ENCODE peak calls at places on chromosomes 3 and 15, in five cellular contexts. One of them, this sample, is unnamed.

GRCh38 chr3:13401149-13401548 is 19.0 kb downstream of the NUP210 start:
- DNase-seq in kidney epithelial cell: no peak
- DNase-seq in lung: no peak
- DNase-seq in neural progenitor cell: no peak
- DNase-seq in PC-9: no peak
- DNase-seq in this sample: no peak

GRCh38 chr3:182980204-182981037 is at the start of gene DCUN1D1:
- DNase-seq in neural progenitor cell: peak; percentile 95
- DNase-seq in kidney epithelial cell: peak; percentile 31
- DNase-seq in PC-9: peak; percentile 97
- DNase-seq in lung: peak; percentile 91
- DNase-seq in this sample: peak; percentile 7

GRCh38 chr3:32797776-32798175 is 20.0 kb upstream of the TRIM71 start:
- DNase-seq in kidney epithelial cell: no peak
- DNase-seq in lung: no peak
- DNase-seq in PC-9: no peak
- DNase-seq in neural progenitor cell: no peak
- DNase-seq in this sample: no peak

GRCh38 chr3:66399529-66400232 is 101.1 kb downstream of the LRIG1 start:
- DNase-seq in neural progenitor cell: no peak
- DNase-seq in lung: no peak
- DNase-seq in kidney epithelial cell: no peak
- DNase-seq in PC-9: no peak
- DNase-seq in this sample: no peak

GRCh38 chr15:66617137-66618090 is 51.6 kb upstream of the LCTL start:
- DNase-seq in PC-9: peak; percentile 38
- DNase-seq in neural progenitor cell: no peak
- DNase-seq in lung: peak; percentile 68
- DNase-seq in kidney epithelial cell: peak; percentile 19
- DNase-seq in this sample: no peak

GRCh38 chr3:55964491-55964980 is 477.4 kb upstream of the WNT5A start:
- DNase-seq in PC-9: no peak
- DNase-seq in neural progenitor cell: no peak
- DNase-seq in lung: no peak
- DNase-seq in kidney epithelial cell: no peak
- DNase-seq in this sample: no peak

GRCh38 chr3:156535162-156535627 is 19.7 kb downstream of the SSR3 start:
- DNase-seq in PC-9: peak; percentile 70
- DNase-seq in lung: peak; percentile 62
- DNase-seq in kidney epithelial cell: peak; percentile 99
- DNase-seq in neural progenitor cell: no peak
- DNase-seq in this sample: peak; percentile 84

GRCh38 chr3:194985031-194985578 is 285.9 kb downstream of the XXYLT1 start:
- DNase-seq in PC-9: no peak
- DNase-seq in kidney epithelial cell: no peak
- DNase-seq in lung: peak; percentile 74
- DNase-seq in neural progenitor cell: peak; percentile 85
- DNase-seq in this sample: no peak

GRCh38 chr3:177676148-177676547 is 478.9 kb upstream of the TBL1XR1 start:
- DNase-seq in PC-9: no peak
- DNase-seq in kidney epithelial cell: no peak
- DNase-seq in lung: no peak
- DNase-seq in neural progenitor cell: no peak
- DNase-seq in this sample: no peak

GRCh38 chr3:141660598-141660947 is 77.5 kb upstream of the RNF7 start:
- DNase-seq in lung: no peak
- DNase-seq in kidney epithelial cell: no peak
- DNase-seq in PC-9: no peak
- DNase-seq in neural progenitor cell: no peak
- DNase-seq in this sample: no peak
- H3K4me3 ChIP-seq in lung: no peak overlapping the region
- H3K4me3 ChIP-seq in kidney epithelial cell: peak overlapping the region; percentile 42
- H3K4me3 ChIP-seq in PC-9: peak overlapping the region; percentile 58
- H3K4me3 ChIP-seq in neural progenitor cell: peak overlapping the region; percentile 70
- H3K4me3 ChIP-seq in this sample: peak overlapping the region; percentile 50

DNA sequence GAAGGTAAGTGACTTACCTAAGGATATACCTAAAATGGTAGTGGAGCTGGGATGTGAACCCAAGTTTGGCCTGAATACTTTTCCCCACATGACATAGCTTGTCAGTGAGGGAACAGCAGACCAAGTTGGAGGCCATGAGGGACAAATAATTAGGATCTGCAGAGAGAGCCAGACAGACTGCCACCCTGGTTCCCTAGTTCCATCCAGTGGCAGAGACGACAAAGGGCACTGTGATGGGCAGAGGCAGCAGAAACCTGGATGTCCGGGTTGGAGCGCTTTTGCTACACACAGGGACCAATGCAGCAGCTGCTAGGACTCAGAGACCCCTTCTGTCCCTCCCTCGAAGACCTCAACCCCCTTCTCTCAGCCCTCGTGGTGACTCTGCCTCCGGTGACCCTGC is 1.2 kb downstream of the CPLX3 start:
- DNase-seq in kidney epithelial cell: no peak
- DNase-seq in lung: no peak
- DNase-seq in neural progenitor cell: no peak
- DNase-seq in PC-9: no peak
- DNase-seq in this sample: no peak
- TF ChIP-seq CTCF in kidney epithelial cell: no peak
- TF ChIP-seq CTCF in lung: no peak
- TF ChIP-seq CTCF in neural progenitor cell: no peak
- TF ChIP-seq CTCF in PC-9: no peak
- TF ChIP-seq CTCF in this sample: no peak

GRCh38 chr3:117995795-117996194 is 1038.9 kb downstream of the IGSF11 start:
- DNase-seq in PC-9: no peak
- DNase-seq in kidney epithelial cell: no peak
- DNase-seq in neural progenitor cell: no peak
- DNase-seq in lung: no peak
- DNase-seq in this sample: no peak
- H3K4me3 ChIP-seq in PC-9: no peak overlapping the region
- H3K4me3 ChIP-seq in kidney epithelial cell: no peak overlapping the region
- H3K4me3 ChIP-seq in neural progenitor cell: peak overlapping the region; percentile 71
- H3K4me3 ChIP-seq in lung: no peak overlapping the region
- H3K4me3 ChIP-seq in this sample: no peak overlapping the region

GRCh38 chr3:143209715-143210059 is 90.1 kb downstream of the CHST2 start:
- DNase-seq in neural progenitor cell: no peak
- DNase-seq in lung: no peak
- DNase-seq in kidney epithelial cell: no peak
- DNase-seq in PC-9: no peak
- DNase-seq in this sample: no peak
- TF ChIP-seq CTCF in neural progenitor cell: no peak
- TF ChIP-seq CTCF in lung: no peak
- TF ChIP-seq CTCF in kidney epithelial cell: no peak
- TF ChIP-seq CTCF in PC-9: no peak
- TF ChIP-seq CTCF in this sample: no peak

GRCh38 chr3:129440648-129441190 is 695 bp downstream of the IFT122 start:
- DNase-seq in PC-9: no peak
- DNase-seq in lung: no peak
- DNase-seq in kidney epithelial cell: no peak
- DNase-seq in neural progenitor cell: no peak
- DNase-seq in this sample: no peak

GRCh38 chr3:129442486-129442885 is 2.5 kb downstream of the IFT122 start:
- DNase-seq in neural progenitor cell: no peak
- DNase-seq in PC-9: no peak
- DNase-seq in kidney epithelial cell: no peak
- DNase-seq in lung: no peak
- DNase-seq in this sample: no peak

GRCh38 chr3:129441215-129441614 is 1.2 kb downstream of the IFT122 start:
- DNase-seq in lung: no peak
- DNase-seq in kidney epithelial cell: no peak
- DNase-seq in PC-9: no peak
- DNase-seq in neural progenitor cell: no peak
- DNase-seq in this sample: no peak

GRCh38 chr3:129442947-129443346 is 2.9 kb downstream of the IFT122 start:
- DNase-seq in lung: no peak
- DNase-seq in kidney epithelial cell: no peak
- DNase-seq in neural progenitor cell: no peak
- DNase-seq in PC-9: no peak
- DNase-seq in this sample: no peak

DNA sequence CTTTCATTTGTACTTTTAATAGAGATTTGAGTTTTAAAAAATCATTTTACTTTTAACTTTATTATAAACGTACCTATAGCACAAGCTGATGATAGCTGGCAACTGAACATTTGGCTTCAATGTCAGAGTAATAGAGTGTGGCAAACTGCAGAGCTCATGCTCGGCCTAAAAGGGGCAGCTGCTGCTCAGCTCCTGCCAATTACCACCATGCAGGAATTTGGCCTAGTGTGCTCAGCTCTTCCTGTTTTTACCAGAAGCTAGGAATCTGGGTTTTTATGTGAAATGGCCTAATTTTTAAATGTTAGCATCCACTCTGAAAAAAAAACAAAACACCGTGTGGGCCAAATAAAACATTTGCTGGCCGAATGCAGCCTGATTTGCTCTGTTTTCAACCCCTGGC is 1.8 kb downstream of the IFT122 start:
- DNase-seq in PC-9: no peak
- DNase-seq in kidney epithelial cell: no peak
- DNase-seq in neural progenitor cell: no peak
- DNase-seq in lung: no peak
- DNase-seq in this sample: no peak
- H3K4me3 ChIP-seq in PC-9: no peak overlapping the region
- H3K4me3 ChIP-seq in kidney epithelial cell: no peak overlapping the region
- H3K4me3 ChIP-seq in neural progenitor cell: no peak overlapping the region
- H3K4me3 ChIP-seq in lung: no peak overlapping the region
- H3K4me3 ChIP-seq in this sample: peak overlapping the region; percentile 90

DNA sequence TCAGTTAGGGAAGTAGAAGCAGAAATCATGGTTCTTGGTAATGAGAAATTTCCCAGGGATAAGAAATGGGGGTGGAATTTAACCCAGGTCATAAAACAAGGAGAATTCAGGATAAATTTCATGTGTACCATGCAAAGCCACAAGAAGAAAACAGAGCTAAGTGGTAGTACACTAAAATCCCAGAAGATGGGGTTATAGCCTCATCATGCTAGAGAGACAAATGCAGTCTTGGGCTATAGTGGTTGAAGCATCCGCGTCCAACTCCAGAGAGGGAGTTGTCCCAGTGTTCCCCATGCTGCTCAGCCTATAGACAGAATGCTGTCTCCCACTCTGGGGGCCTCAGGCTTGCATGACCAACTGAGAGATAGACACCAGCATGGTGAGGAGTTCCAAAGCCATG is 36.2 kb upstream of the CLRN1 start:
- DNase-seq in neural progenitor cell: peak; percentile 53
- DNase-seq in kidney epithelial cell: no peak
- DNase-seq in lung: no peak
- DNase-seq in PC-9: no peak
- DNase-seq in this sample: peak; percentile 24
- TF ChIP-seq CTCF in neural progenitor cell: peak; percentile 48
- TF ChIP-seq CTCF in kidney epithelial cell: peak; percentile 24
- TF ChIP-seq CTCF in lung: no peak
- TF ChIP-seq CTCF in PC-9: peak; percentile 32
- TF ChIP-seq CTCF in this sample: peak; percentile 21

GRCh38 chr15:63075072-63075995 is 32.8 kb downstream of the TPM1 start:
- DNase-seq in lung: no peak
- DNase-seq in neural progenitor cell: no peak
- DNase-seq in PC-9: no peak
- DNase-seq in kidney epithelial cell: no peak
- DNase-seq in this sample: no peak
- H3K4me3 ChIP-seq in lung: no peak overlapping the region
- H3K4me3 ChIP-seq in neural progenitor cell: no peak overlapping the region
- H3K4me3 ChIP-seq in PC-9: no peak overlapping the region
- H3K4me3 ChIP-seq in kidney epithelial cell: no peak overlapping the region
- H3K4me3 ChIP-seq in this sample: no peak overlapping the region

DNA sequence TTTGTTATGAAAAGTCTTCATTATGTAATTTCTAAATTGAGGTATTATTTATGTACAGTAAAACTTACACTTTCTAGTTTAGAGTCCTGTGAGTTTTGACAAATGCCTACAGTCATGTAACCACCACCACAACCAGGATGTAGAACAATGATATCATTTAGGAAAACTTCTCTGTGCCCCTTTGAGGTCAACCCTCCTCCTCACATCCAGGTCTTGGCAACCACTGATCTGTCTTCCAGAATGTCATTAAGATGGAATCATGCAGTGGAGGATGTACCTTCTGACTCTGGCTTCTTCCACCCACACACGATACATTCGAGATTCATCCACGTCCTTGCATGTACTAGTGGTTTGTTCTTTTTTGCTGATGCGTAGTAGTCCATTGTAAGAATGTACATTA is 23.2 kb downstream of the MINAR1 start:
- DNase-seq in PC-9: no peak
- DNase-seq in lung: no peak
- DNase-seq in neural progenitor cell: no peak
- DNase-seq in kidney epithelial cell: no peak
- DNase-seq in this sample: no peak
- TF ChIP-seq CTCF in PC-9: no peak
- TF ChIP-seq CTCF in lung: no peak
- TF ChIP-seq CTCF in neural progenitor cell: no peak
- TF ChIP-seq CTCF in kidney epithelial cell: no peak
- TF ChIP-seq CTCF in this sample: no peak

GRCh38 chr15:69318033-69318432 is 19.3 kb downstream of the PAQR5 start:
- DNase-seq in neural progenitor cell: no peak
- DNase-seq in PC-9: no peak
- DNase-seq in kidney epithelial cell: no peak
- DNase-seq in lung: no peak
- DNase-seq in this sample: no peak

GRCh38 chr15:69324031-69324430 is 25.3 kb downstream of the PAQR5 start:
- DNase-seq in neural progenitor cell: peak; percentile 12
- DNase-seq in PC-9: no peak
- DNase-seq in lung: no peak
- DNase-seq in kidney epithelial cell: no peak
- DNase-seq in this sample: no peak

GRCh38 chr15:69319384-69320375 is 21.0 kb downstream of the PAQR5 start:
- DNase-seq in kidney epithelial cell: no peak
- DNase-seq in neural progenitor cell: no peak
- DNase-seq in PC-9: no peak
- DNase-seq in lung: no peak
- DNase-seq in this sample: no peak

GRCh38 chr15:69324565-69324964 is 25.9 kb downstream of the PAQR5 start:
- DNase-seq in neural progenitor cell: no peak
- DNase-seq in lung: no peak
- DNase-seq in PC-9: no peak
- DNase-seq in kidney epithelial cell: no peak
- DNase-seq in this sample: no peak

DNA sequence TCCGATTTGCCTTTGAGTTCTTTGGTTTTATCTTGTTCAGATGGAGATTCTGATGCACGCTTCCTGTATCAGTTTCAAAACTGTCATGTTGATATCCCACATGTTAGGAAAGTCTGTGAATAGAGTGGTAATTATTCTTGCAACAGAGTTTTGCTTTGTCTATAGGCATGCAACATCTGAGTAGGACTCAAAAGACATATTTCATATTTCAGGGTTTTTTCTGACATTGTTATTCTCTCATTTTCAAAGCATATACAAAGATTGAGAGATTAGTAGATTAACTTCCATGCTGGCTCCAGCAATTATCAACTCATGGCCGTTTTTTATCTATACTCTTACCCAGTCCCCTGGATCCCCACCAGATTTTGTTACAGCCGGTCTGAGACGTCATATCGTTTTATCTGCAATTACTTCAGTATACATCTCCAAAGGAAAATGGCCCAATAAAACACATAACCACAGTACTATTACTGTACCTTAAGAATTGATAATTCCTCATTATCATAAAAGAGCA is 22.4 kb downstream of the PAQR5 start:
- DNase-seq in PC-9: no peak
- DNase-seq in neural progenitor cell: no peak
- DNase-seq in lung: no peak
- DNase-seq in kidney epithelial cell: no peak
- DNase-seq in this sample: no peak
- H3K4me3 ChIP-seq in PC-9: no peak overlapping the region
- H3K4me3 ChIP-seq in neural progenitor cell: no peak overlapping the region
- H3K4me3 ChIP-seq in lung: no peak overlapping the region
- H3K4me3 ChIP-seq in kidney epithelial cell: no peak overlapping the region
- H3K4me3 ChIP-seq in this sample: no peak overlapping the region